ENCODE peak calls at places on chromosomes 11 and 22, in nine cellular contexts. A is CD14-positive monocyte; Z is endothelial cell; K is T-cell; O is CD8-positive, alpha-beta memory T cell; I is NCI-H69; G is pons; S is putamen; E is epithelial cell of prostate. L is an unnamed sample.

GRCh38 chr11:30206249-30206996 is 24.4 kb upstream of the FSHB start:
- DNase-seq in Z (no peak), K (no peak), A (no peak), G (no peak), S (no peak), O (no peak), E (no peak), I (no peak), L (no peak)

GRCh38 chr11:102267602-102268001 is 49.7 kb upstream of the BIRC3 start:
- DNase-seq in Z (no peak), S (no peak), I (no peak), G (no peak), K (no peak), A (no peak), E (peak; percentile 49), O (no peak), L (no peak)

GRCh38 chr22:38882480-38882879 is 10.5 kb upstream of the CBX6 start:
- DNase-seq in A (no peak), G (peak; percentile 36), K (no peak), I (peak; percentile 47), Z (no peak), E (no peak), O (no peak), S (no peak), L (no peak)

GRCh38 chr11:64801591-64802369 is 1.2 kb downstream of the MAP4K2 start:
- DNase-seq in G (no peak), S (no peak), I (no peak), K (no peak), Z (peak; percentile 48), O (no peak), A (no peak), E (no peak), L (no peak)

GRCh38 chr22:19291218-19291579 is 320 bp downstream of the CLTCL1 start:
- DNase-seq in I (peak; percentile 70), S (no peak), Z (peak; percentile 49), O (peak; percentile 40), G (no peak), A (no peak), K (peak; percentile 19), E (no peak), L (peak; percentile 25)

GRCh38 chr22:39209756-39210155 is 35.0 kb downstream of the PDGFB start:
- DNase-seq in I (peak; percentile 66), K (no peak), O (no peak), S (no peak), A (no peak), G (no peak), E (no peak), Z (no peak), L (no peak)

GRCh38 chr11:94401773-94402265 is 600 bp upstream of the GPR83 start:
- DNase-seq in E (no peak), I (peak; percentile 38), K (no peak), S (no peak), A (no peak), Z (no peak), G (no peak), O (no peak), L (no peak)

GRCh38 chr11:28144808-28145207 is 36.6 kb downstream of the METTL15 start:
- DNase-seq in G (no peak), I (no peak), A (no peak), S (no peak), Z (no peak), O (no peak), K (no peak), E (no peak), L (no peak)

GRCh38 chr11:27058456-27058855 is 17.8 kb downstream of the BBOX1 start:
- DNase-seq in Z (no peak), K (no peak), I (no peak), A (no peak), S (no peak), E (no peak), O (no peak), G (no peak), L (no peak)

GRCh38 chr11:62057069-62057468 is 66.7 kb upstream of the INCENP start:
- DNase-seq in Z (no peak), K (no peak), A (no peak), O (no peak), S (no peak), I (no peak), G (no peak), E (no peak), L (no peak)

GRCh38 chr11:5624489-5625278 is at the start of gene TRIM34:
- DNase-seq in I (no peak), G (peak; percentile 83), A (peak; percentile 67), Z (peak; percentile 15), O (peak; percentile 51), E (peak; percentile 43), S (peak; percentile 49), K (peak; percentile 48), L (peak; percentile 62)

GRCh38 chr22:42972592-42973535 is 42.1 kb downstream of the PACSIN2 start:
- DNase-seq in S (peak; percentile 37), I (no peak), E (no peak), G (peak; percentile 71), K (no peak), A (peak; percentile 48), Z (no peak), O (no peak), L (no peak)

GRCh38 chr11:2190670-2191471 is 19.3 kb upstream of the TH start:
- DNase-seq in O (no peak), A (peak; percentile 66), E (no peak), I (peak; percentile 96), S (no peak), K (no peak), G (peak; percentile 60), Z (no peak), L (no peak)

GRCh38 chr11:67635231-67635521 is 4.4 kb downstream of the TBX10 start:
- DNase-seq in O (no peak), A (no peak), K (no peak), I (no peak), Z (no peak), E (no peak), S (no peak), G (no peak), L (no peak)

GRCh38 chr11:121337078-121337477 is 44.5 kb downstream of the SC5D start:
- DNase-seq in A (no peak), G (no peak), K (no peak), S (no peak), I (no peak), O (no peak), E (no peak), Z (no peak), L (no peak)

L was measured in activated T-helper 2 cell treated with anti-CD3 and anti-CD28 coated beads, Interferon-gamma antibody, Interleukin-2, Interleukin-4, amounts not matched to agents 10 μg/mL and 5 μg/mL and 100 μg/mL, durations not matched to agents 14 hours and 24 hours and 36 hours.